ENCODE peak calls at places on chromosome 6, in nine cellular contexts. One of them, this sample, is unnamed.

GRCh38 chr6:96939019-96939805 is 14.7 kb downstream of the KLHL32 start:
- DNase-seq in fibroblast of lung: peak; percentile 47
- DNase-seq in spleen: no peak
- DNase-seq in IMR-90: peak; percentile 29
- DNase-seq in epithelial cell of proximal tubule: peak; percentile 59
- DNase-seq in hepatocyte: no peak
- DNase-seq in body of pancreas: no peak
- DNase-seq in right cardiac atrium: no peak
- DNase-seq in fibroblast of mammary gland: peak; percentile 82
- DNase-seq in this sample: no peak

GRCh38 chr6:3789896-3790558 is 38.5 kb upstream of the PXDC1 start:
- DNase-seq in right cardiac atrium: no peak
- DNase-seq in spleen: no peak
- DNase-seq in fibroblast of mammary gland: no peak
- DNase-seq in fibroblast of lung: no peak
- DNase-seq in hepatocyte: no peak
- DNase-seq in body of pancreas: no peak
- DNase-seq in IMR-90: no peak
- DNase-seq in epithelial cell of proximal tubule: no peak
- DNase-seq in this sample: no peak

GRCh38 chr6:39615622-39616021 is 109.6 kb downstream of the KIF6 start:
- DNase-seq in epithelial cell of proximal tubule: no peak
- DNase-seq in hepatocyte: no peak
- DNase-seq in body of pancreas: no peak
- DNase-seq in fibroblast of lung: no peak
- DNase-seq in spleen: no peak
- DNase-seq in fibroblast of mammary gland: no peak
- DNase-seq in right cardiac atrium: no peak
- DNase-seq in IMR-90: no peak
- DNase-seq in this sample: no peak

GRCh38 chr6:142088858-142089216 is 43.9 kb upstream of the GJE1 start:
- DNase-seq in spleen: no peak
- DNase-seq in body of pancreas: no peak
- DNase-seq in fibroblast of mammary gland: peak; percentile 47
- DNase-seq in epithelial cell of proximal tubule: peak; percentile 20
- DNase-seq in right cardiac atrium: peak; percentile 32
- DNase-seq in fibroblast of lung: peak; percentile 48
- DNase-seq in IMR-90: peak; percentile 58
- DNase-seq in hepatocyte: peak; percentile 74
- DNase-seq in this sample: peak; percentile 83

GRCh38 chr6:144266091-144266649 is 19.0 kb upstream of the UTRN start:
- DNase-seq in right cardiac atrium: peak; percentile 62
- DNase-seq in fibroblast of mammary gland: peak; percentile 96
- DNase-seq in fibroblast of lung: peak; percentile 88
- DNase-seq in IMR-90: peak; percentile 76
- DNase-seq in body of pancreas: peak; percentile 78
- DNase-seq in hepatocyte: peak; percentile 40
- DNase-seq in epithelial cell of proximal tubule: no peak
- DNase-seq in spleen: no peak
- DNase-seq in this sample: peak; percentile 88

GRCh38 chr6:127566119-127566518 is 10.9 kb upstream of the C6orf58 start:
- DNase-seq in fibroblast of lung: no peak
- DNase-seq in epithelial cell of proximal tubule: no peak
- DNase-seq in IMR-90: no peak
- DNase-seq in spleen: no peak
- DNase-seq in hepatocyte: no peak
- DNase-seq in body of pancreas: no peak
- DNase-seq in fibroblast of mammary gland: no peak
- DNase-seq in right cardiac atrium: no peak
- DNase-seq in this sample: no peak

GRCh38 chr6:35140991-35141720 is at the start of gene TCP11:
- DNase-seq in fibroblast of lung: no peak
- DNase-seq in fibroblast of mammary gland: no peak
- DNase-seq in IMR-90: no peak
- DNase-seq in epithelial cell of proximal tubule: no peak
- DNase-seq in right cardiac atrium: peak; percentile 78
- DNase-seq in hepatocyte: no peak
- DNase-seq in spleen: peak; percentile 79
- DNase-seq in body of pancreas: no peak
- DNase-seq in this sample: no peak

GRCh38 chr6:154848580-154848979 is 115.4 kb downstream of the SCAF8 start:
- DNase-seq in spleen: no peak
- DNase-seq in fibroblast of lung: peak; percentile 32
- DNase-seq in body of pancreas: no peak
- DNase-seq in right cardiac atrium: no peak
- DNase-seq in epithelial cell of proximal tubule: no peak
- DNase-seq in IMR-90: peak; percentile 10
- DNase-seq in fibroblast of mammary gland: no peak
- DNase-seq in hepatocyte: no peak
- DNase-seq in this sample: no peak

GRCh38 chr6:142569676-142570075 is 267.9 kb downstream of the ADGRG6 start:
- DNase-seq in body of pancreas: no peak
- DNase-seq in spleen: no peak
- DNase-seq in right cardiac atrium: no peak
- DNase-seq in epithelial cell of proximal tubule: no peak
- DNase-seq in hepatocyte: no peak
- DNase-seq in IMR-90: no peak
- DNase-seq in fibroblast of mammary gland: no peak
- DNase-seq in fibroblast of lung: no peak
- DNase-seq in this sample: no peak

GRCh38 chr6:124260337-124260736 is 456.7 kb downstream of the NKAIN2 start:
- DNase-seq in fibroblast of mammary gland: no peak
- DNase-seq in fibroblast of lung: no peak
- DNase-seq in epithelial cell of proximal tubule: no peak
- DNase-seq in right cardiac atrium: no peak
- DNase-seq in hepatocyte: no peak
- DNase-seq in IMR-90: no peak
- DNase-seq in spleen: no peak
- DNase-seq in body of pancreas: no peak
- DNase-seq in this sample: no peak

GRCh38 chr6:117602151-117602898 is at the start of gene GOPC:
- DNase-seq in body of pancreas: peak; percentile 98
- DNase-seq in IMR-90: peak; percentile 98
- DNase-seq in right cardiac atrium: peak; percentile 98
- DNase-seq in hepatocyte: peak; percentile 98
- DNase-seq in fibroblast of lung: peak; percentile 98
- DNase-seq in fibroblast of mammary gland: peak; percentile 97
- DNase-seq in spleen: peak; percentile 98
- DNase-seq in epithelial cell of proximal tubule: peak; percentile 84
- DNase-seq in this sample: peak; percentile 97

GRCh38 chr6:117601811-117602150 is 530 bp downstream of the GOPC start:
- DNase-seq in right cardiac atrium: peak; percentile 63
- DNase-seq in hepatocyte: no peak
- DNase-seq in IMR-90: no peak
- DNase-seq in body of pancreas: no peak
- DNase-seq in epithelial cell of proximal tubule: no peak
- DNase-seq in spleen: no peak
- DNase-seq in fibroblast of mammary gland: no peak
- DNase-seq in fibroblast of lung: no peak
- DNase-seq in this sample: no peak

GRCh38 chr6:117597755-117598154 is 4.6 kb downstream of the GOPC start:
- DNase-seq in hepatocyte: no peak
- DNase-seq in IMR-90: no peak
- DNase-seq in fibroblast of mammary gland: no peak
- DNase-seq in epithelial cell of proximal tubule: no peak
- DNase-seq in fibroblast of lung: no peak
- DNase-seq in body of pancreas: no peak
- DNase-seq in spleen: no peak
- DNase-seq in right cardiac atrium: no peak
- DNase-seq in this sample: no peak

GRCh38 chr6:117602899-117603588 is 733 bp upstream of the GOPC start:
- DNase-seq in epithelial cell of proximal tubule: no peak
- DNase-seq in fibroblast of mammary gland: no peak
- DNase-seq in IMR-90: no peak
- DNase-seq in hepatocyte: no peak
- DNase-seq in spleen: no peak
- DNase-seq in right cardiac atrium: no peak
- DNase-seq in body of pancreas: no peak
- DNase-seq in fibroblast of lung: no peak
- DNase-seq in this sample: no peak

GRCh38 chr6:117600008-117600743 is 2.1 kb downstream of the GOPC start:
- DNase-seq in spleen: no peak
- DNase-seq in fibroblast of mammary gland: peak; percentile 53
- DNase-seq in right cardiac atrium: no peak
- DNase-seq in hepatocyte: no peak
- DNase-seq in epithelial cell of proximal tubule: no peak
- DNase-seq in fibroblast of lung: peak; percentile 35
- DNase-seq in body of pancreas: no peak
- DNase-seq in IMR-90: peak; percentile 24
- DNase-seq in this sample: peak; percentile 11
- H3K4me3 ChIP-seq in spleen: peak overlapping the region; percentile 93
- H3K4me3 ChIP-seq in fibroblast of mammary gland: peak overlapping the region; percentile 95
- H3K4me3 ChIP-seq in right cardiac atrium: peak overlapping the region; percentile 21
- H3K4me3 ChIP-seq in hepatocyte: peak overlapping the region; percentile 78
- H3K4me3 ChIP-seq in epithelial cell of proximal tubule: peak overlapping the region; percentile 8
- H3K4me3 ChIP-seq in fibroblast of lung: peak overlapping the region; percentile 94
- H3K4me3 ChIP-seq in body of pancreas: no peak overlapping the region
- H3K4me3 ChIP-seq in IMR-90: peak overlapping the region; percentile 17
- H3K4me3 ChIP-seq in this sample: peak overlapping the region; percentile 69

DNA sequence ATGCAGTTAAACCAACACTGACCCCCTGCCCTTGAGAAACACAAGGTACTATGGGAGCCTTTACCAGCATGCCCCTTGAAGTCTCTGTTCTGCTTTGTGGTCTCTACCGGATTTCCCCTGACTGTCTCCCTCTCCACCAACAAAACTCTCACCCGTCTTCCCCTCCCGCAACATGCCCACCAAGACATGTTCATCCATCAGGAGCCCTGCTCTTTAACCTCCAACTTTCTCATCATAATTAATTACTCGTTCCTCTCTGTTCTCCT is 1.1 kb downstream of the ZNF165 start:
- DNase-seq in IMR-90: no peak
- DNase-seq in fibroblast of lung: no peak
- DNase-seq in right cardiac atrium: no peak
- DNase-seq in hepatocyte: no peak
- DNase-seq in body of pancreas: no peak
- DNase-seq in epithelial cell of proximal tubule: no peak
- DNase-seq in fibroblast of mammary gland: no peak
- DNase-seq in spleen: no peak
- DNase-seq in this sample: no peak
- H3K4me3 ChIP-seq in IMR-90: peak overlapping the region; percentile 75
- H3K4me3 ChIP-seq in fibroblast of lung: peak overlapping the region; percentile 77
- H3K4me3 ChIP-seq in right cardiac atrium: peak overlapping the region; percentile 82
- H3K4me3 ChIP-seq in hepatocyte: peak overlapping the region; percentile 88
- H3K4me3 ChIP-seq in body of pancreas: peak overlapping the region; percentile 58
- H3K4me3 ChIP-seq in epithelial cell of proximal tubule: peak overlapping the region; percentile 100
- H3K4me3 ChIP-seq in fibroblast of mammary gland: peak overlapping the region; percentile 97
- H3K4me3 ChIP-seq in spleen: peak overlapping the region; percentile 94
- H3K4me3 ChIP-seq in this sample: peak overlapping the region; percentile 58

GRCh38 chr6:37344308-37344707 is 9.5 kb upstream of the RNF8 start:
- DNase-seq in fibroblast of mammary gland: no peak
- DNase-seq in spleen: no peak
- DNase-seq in fibroblast of lung: no peak
- DNase-seq in body of pancreas: no peak
- DNase-seq in right cardiac atrium: no peak
- DNase-seq in epithelial cell of proximal tubule: no peak
- DNase-seq in hepatocyte: no peak
- DNase-seq in IMR-90: no peak
- DNase-seq in this sample: no peak

GRCh38 chr6:37340639-37340943 is 13.2 kb upstream of the RNF8 start:
- DNase-seq in epithelial cell of proximal tubule: no peak
- DNase-seq in hepatocyte: no peak
- DNase-seq in IMR-90: peak; percentile 57
- DNase-seq in fibroblast of mammary gland: peak; percentile 23
- DNase-seq in right cardiac atrium: no peak
- DNase-seq in fibroblast of lung: no peak
- DNase-seq in body of pancreas: no peak
- DNase-seq in spleen: no peak
- DNase-seq in this sample: no peak

GRCh38 chr6:37343248-37343647 is 10.5 kb upstream of the RNF8 start:
- DNase-seq in IMR-90: no peak
- DNase-seq in epithelial cell of proximal tubule: no peak
- DNase-seq in right cardiac atrium: no peak
- DNase-seq in spleen: no peak
- DNase-seq in fibroblast of mammary gland: no peak
- DNase-seq in hepatocyte: no peak
- DNase-seq in body of pancreas: no peak
- DNase-seq in fibroblast of lung: no peak
- DNase-seq in this sample: no peak

GRCh38 chr6:37338745-37339255 is 15.0 kb upstream of the RNF8 start:
- DNase-seq in spleen: no peak
- DNase-seq in epithelial cell of proximal tubule: no peak
- DNase-seq in fibroblast of lung: no peak
- DNase-seq in body of pancreas: no peak
- DNase-seq in IMR-90: no peak
- DNase-seq in fibroblast of mammary gland: no peak
- DNase-seq in right cardiac atrium: no peak
- DNase-seq in hepatocyte: no peak
- DNase-seq in this sample: no peak

GRCh38 chr6:37339911-37340638 is 13.7 kb upstream of the RNF8 start:
- DNase-seq in body of pancreas: no peak
- DNase-seq in epithelial cell of proximal tubule: no peak
- DNase-seq in spleen: no peak
- DNase-seq in fibroblast of mammary gland: no peak
- DNase-seq in right cardiac atrium: no peak
- DNase-seq in IMR-90: peak; percentile 28
- DNase-seq in hepatocyte: no peak
- DNase-seq in fibroblast of lung: peak; percentile 49
- DNase-seq in this sample: no peak
- H3K4me3 ChIP-seq in body of pancreas: no peak overlapping the region
- H3K4me3 ChIP-seq in epithelial cell of proximal tubule: no peak overlapping the region
- H3K4me3 ChIP-seq in spleen: no peak overlapping the region
- H3K4me3 ChIP-seq in fibroblast of mammary gland: no peak overlapping the region
- H3K4me3 ChIP-seq in right cardiac atrium: no peak overlapping the region
- H3K4me3 ChIP-seq in IMR-90: no peak overlapping the region
- H3K4me3 ChIP-seq in hepatocyte: no peak overlapping the region
- H3K4me3 ChIP-seq in fibroblast of lung: no peak overlapping the region
- H3K4me3 ChIP-seq in this sample: no peak overlapping the region

GRCh38 chr6:115765966-115766365 is 294.7 kb downstream of the FRK start:
- DNase-seq in hepatocyte: no peak
- DNase-seq in right cardiac atrium: no peak
- DNase-seq in IMR-90: no peak
- DNase-seq in fibroblast of mammary gland: no peak
- DNase-seq in epithelial cell of proximal tubule: no peak
- DNase-seq in fibroblast of lung: no peak
- DNase-seq in spleen: no peak
- DNase-seq in body of pancreas: no peak
- DNase-seq in this sample: no peak
- H3K4me3 ChIP-seq in hepatocyte: no peak overlapping the region
- H3K4me3 ChIP-seq in right cardiac atrium: no peak overlapping the region
- H3K4me3 ChIP-seq in IMR-90: no peak overlapping the region
- H3K4me3 ChIP-seq in fibroblast of mammary gland: no peak overlapping the region
- H3K4me3 ChIP-seq in epithelial cell of proximal tubule: no peak overlapping the region
- H3K4me3 ChIP-seq in fibroblast of lung: no peak overlapping the region
- H3K4me3 ChIP-seq in spleen: no peak overlapping the region
- H3K4me3 ChIP-seq in body of pancreas: no peak overlapping the region
- H3K4me3 ChIP-seq in this sample: no peak overlapping the region

DNA sequence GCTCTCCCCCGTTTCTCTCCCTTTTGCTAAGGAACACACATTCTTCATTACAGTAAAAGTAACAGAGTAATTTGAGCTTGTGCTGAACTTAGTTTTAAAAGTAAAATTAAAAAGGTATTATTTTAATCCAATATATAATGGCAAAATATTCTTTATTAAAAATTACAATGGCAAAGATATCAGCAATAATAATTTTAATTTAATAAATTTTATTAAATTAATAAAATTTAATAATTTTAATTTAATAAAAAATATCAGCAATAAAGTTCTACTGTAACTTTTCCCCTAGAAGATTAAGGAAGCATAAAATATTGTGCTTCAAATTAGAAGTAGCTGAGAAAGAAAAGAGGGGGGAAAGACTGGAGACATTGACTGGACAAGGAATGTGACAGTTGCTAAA is 32.5 kb downstream of the DSE start:
- DNase-seq in body of pancreas: no peak
- DNase-seq in spleen: no peak
- DNase-seq in epithelial cell of proximal tubule: no peak
- DNase-seq in fibroblast of lung: no peak
- DNase-seq in right cardiac atrium: no peak
- DNase-seq in fibroblast of mammary gland: no peak
- DNase-seq in IMR-90: no peak
- DNase-seq in hepatocyte: no peak
- DNase-seq in this sample: no peak
- H3K4me3 ChIP-seq in body of pancreas: no peak overlapping the region
- H3K4me3 ChIP-seq in spleen: no peak overlapping the region
- H3K4me3 ChIP-seq in epithelial cell of proximal tubule: no peak overlapping the region
- H3K4me3 ChIP-seq in fibroblast of lung: no peak overlapping the region
- H3K4me3 ChIP-seq in right cardiac atrium: no peak overlapping the region
- H3K4me3 ChIP-seq in fibroblast of mammary gland: no peak overlapping the region
- H3K4me3 ChIP-seq in IMR-90: no peak overlapping the region
- H3K4me3 ChIP-seq in hepatocyte: no peak overlapping the region
- H3K4me3 ChIP-seq in this sample: no peak overlapping the region

This sample was measured in cardiac muscle cell.